ENCODE peak calls at places on chromosomes 5 and 9, in four cellular contexts. E is neuronal stem cell, X is H1, S is mesenchymal stem cell. C is an unnamed sample.

GRCh38 chr5:91024727-91025126 is 358.4 kb downstream of the ARRDC3 start:
- DNase-seq in E (no peak), X (no peak), S (no peak), C (no peak)

GRCh38 chr5:146368137-146368536 is 29.5 kb downstream of the POU4F3 start:
- DNase-seq in E (no peak), X (no peak), S (no peak), C (peak)

GRCh38 chr5:32323741-32324140 is 11.0 kb upstream of the MTMR12 start:
- DNase-seq in E (no peak), X (no peak), S (no peak), C (no peak)

GRCh38 chr9:22044583-22044982 is 35.5 kb upstream of the CDKN2B start:
- DNase-seq in E (no peak), X (no peak), S (peak), C (no peak)

GRCh38 chr5:32319392-32319791 is 6.7 kb upstream of the MTMR12 start:
- DNase-seq in E (no peak), X (no peak), S (no peak), C (no peak)

GRCh38 chr9:77454668-77455067 is 193.5 kb downstream of the GNA14 start:
- DNase-seq in E (no peak), X (no peak), S (no peak), C (no peak)

GRCh38 chr5:1217596-1218206 is 7.5 kb upstream of the SLC6A18 start:
- DNase-seq in E (no peak), X (no peak), S (no peak), C (no peak)

GRCh38 chr5:145863005-145863404 is 9.8 kb downstream of the GRXCR2 start:
- DNase-seq in E (no peak), X (no peak), S (no peak), C (no peak)

GRCh38 chr5:66741394-66741793 is 145.2 kb downstream of the MAST4 start:
- DNase-seq in E (no peak), X (no peak), S (no peak), C (no peak)

GRCh38 chr5:65299841-65300240 is 181.9 kb downstream of the ADAMTS6 start:
- DNase-seq in E (no peak), X (no peak), S (peak), C (no peak)

GRCh38 chr5:107864793-107865192 is 194.1 kb upstream of the EFNA5 start:
- DNase-seq in E (no peak), X (no peak), S (peak), C (no peak)

GRCh38 chr9:120942186-120943001 is 15.8 kb upstream of the TRAF1 start:
- DNase-seq in E (no peak), X (no peak), S (no peak), C (no peak)

GRCh38 chr5:147461915-147462314 is 48.0 kb downstream of the DPYSL3 start:
- DNase-seq in E (no peak), X (no peak), S (peak), C (peak)

GRCh38 chr5:115751176-115751575 is 65.3 kb downstream of the CDO1 start:
- DNase-seq in E (no peak), X (no peak), S (no peak), C (peak)

DNA sequence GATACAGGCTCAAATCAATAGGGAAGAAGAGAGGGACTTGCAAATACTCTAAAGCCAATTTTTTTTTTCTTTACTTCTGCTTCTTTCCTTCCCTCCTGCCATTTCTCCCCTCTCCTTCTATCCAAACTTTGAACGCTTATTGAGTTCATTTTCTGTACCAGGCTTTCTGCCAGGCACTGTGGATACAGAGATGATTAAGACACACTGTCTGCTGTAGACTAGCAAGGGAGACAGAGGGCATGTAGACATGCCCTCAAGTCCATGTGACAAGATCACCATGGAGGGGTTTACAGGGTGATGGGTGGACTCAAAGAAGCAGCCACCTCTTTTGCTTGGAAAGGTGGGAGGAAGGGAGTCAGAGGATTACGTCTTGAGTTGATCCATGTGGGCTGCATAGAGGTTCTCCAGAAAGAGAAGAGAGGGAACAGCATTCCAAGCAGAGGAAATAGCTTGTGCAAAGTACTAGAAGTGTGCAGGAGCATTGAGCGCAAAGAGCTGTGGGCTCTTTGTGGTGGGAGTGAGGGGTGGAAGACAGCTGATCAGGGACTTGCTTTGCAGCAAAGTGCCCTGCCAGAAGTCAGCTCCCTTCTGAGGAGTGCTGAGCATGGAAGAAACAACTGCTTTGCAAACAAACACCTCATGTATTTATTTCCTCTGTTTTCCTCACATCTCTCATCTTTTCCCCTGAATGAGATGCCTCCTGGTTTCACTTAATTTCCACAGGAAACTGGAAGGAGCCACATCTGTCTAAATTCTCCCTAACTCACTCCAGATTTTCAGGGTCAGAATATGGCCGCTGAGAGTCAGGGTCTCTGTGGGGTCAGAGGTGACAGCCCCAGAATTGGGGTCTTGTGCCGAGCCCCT is 64.4 kb upstream of the COL15A1 start:
- DNase-seq in E (no peak), X (no peak), S (no peak), C (no peak)
- H2AFZ ChIP-seq in E (no peak), X (no peak), S (no peak), C (no peak)

GRCh38 chr9:4716163-4716562 is 24.8 kb downstream of the AK3 start:
- DNase-seq in E (no peak), X (no peak), S (no peak), C (no peak)

GRCh38 chr9:4717815-4718214 is 23.2 kb downstream of the AK3 start:
- DNase-seq in E (no peak), X (no peak), S (no peak), C (no peak)

GRCh38 chr9:4714266-4715016 is 26.6 kb downstream of the AK3 start:
- DNase-seq in E (no peak), X (no peak), S (no peak), C (no peak)

GRCh38 chr9:4718911-4719310 is 22.1 kb downstream of the AK3 start:
- DNase-seq in E (no peak), X (no peak), S (no peak), C (no peak)

DNA sequence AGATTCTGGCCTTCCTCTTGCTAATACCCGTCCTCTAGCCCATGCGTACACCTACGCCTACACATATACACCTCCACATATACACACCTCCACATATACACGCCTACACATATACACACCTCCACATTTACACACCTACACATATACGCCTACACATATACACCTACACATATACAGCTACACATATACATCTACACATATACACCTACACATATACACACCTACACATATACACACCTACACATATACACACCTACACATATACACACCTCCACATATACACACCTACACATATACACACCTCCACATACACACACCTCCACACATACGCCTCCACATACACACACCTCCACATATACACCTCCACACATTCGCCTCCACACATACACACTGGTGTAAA is 27.2 kb downstream of the AK3 start:
- DNase-seq in E (no peak), X (no peak), S (no peak), C (no peak)
- H2BK12ac ChIP-seq in E (no peak), X (no peak), S (no peak), C (no peak)

GRCh38 chr9:129139233-129139992 is 28.2 kb downstream of the PTPA start:
- DNase-seq in E (peak), X (peak), S (peak), C (peak)
- H2AFZ ChIP-seq in E (peak), X (no peak), S (no peak), C (peak)

GRCh38 chr5:160165137-160166068 is 46.2 kb upstream of the PWWP2A start:
- DNase-seq in E (peak), X (no peak), S (peak), C (no peak)
- H2BK12ac ChIP-seq in E (no peak), X (peak), S (peak), C (no peak)

GRCh38 chr9:70259512-70259802 is 679 bp downstream of the SMC5 start:
- DNase-seq in E (no peak), X (no peak), S (no peak), C (no peak)
- H2AFZ ChIP-seq in E (peak), X (peak), S (peak), C (peak)

GRCh38 chr5:141003026-141003425 is 36.8 kb downstream of the PCDHAC2 start:
- DNase-seq in E (no peak), X (no peak), S (no peak), C (no peak)
- H2BK12ac ChIP-seq in E (no peak), X (peak), S (no peak), C (peak)

GRCh38 chr5:143195496-143195895 is 208.0 kb downstream of the NR3C1 start:
- DNase-seq in E (no peak), X (no peak), S (no peak), C (no peak)
- H2AFZ ChIP-seq in E (no peak), X (no peak), S (no peak), C (no peak)

GRCh38 chr5:111469293-111469896 is 42.9 kb downstream of the STARD4 start:
- DNase-seq in E (no peak), X (no peak), S (no peak), C (no peak)
- H2BK12ac ChIP-seq in E (no peak), X (no peak), S (no peak), C (no peak)

DNA sequence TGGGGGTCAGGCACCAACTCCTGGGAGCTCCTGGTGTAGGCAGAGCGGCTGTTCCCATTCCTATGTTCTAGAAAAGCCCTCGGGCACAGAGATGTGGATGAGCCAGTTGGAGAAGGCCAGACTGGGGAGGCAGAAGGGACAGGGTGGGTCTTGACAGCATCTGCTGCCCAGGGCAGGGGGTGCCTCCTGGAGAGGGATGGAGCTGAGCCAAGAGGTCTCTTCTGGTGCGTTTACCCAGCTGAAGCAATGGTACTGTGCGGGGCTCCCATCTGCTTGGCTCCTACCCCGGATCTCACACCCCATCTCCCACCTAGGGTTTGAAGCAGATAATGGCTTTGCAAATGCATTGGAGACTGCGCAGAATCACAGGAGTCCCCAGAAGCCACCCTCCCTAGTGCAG is 41.3 kb downstream of the SHB start:
- DNase-seq in E (no peak), X (no peak), S (no peak), C (peak)
- H2AFZ ChIP-seq in E (no peak), X (no peak), S (no peak), C (no peak)

DNA sequence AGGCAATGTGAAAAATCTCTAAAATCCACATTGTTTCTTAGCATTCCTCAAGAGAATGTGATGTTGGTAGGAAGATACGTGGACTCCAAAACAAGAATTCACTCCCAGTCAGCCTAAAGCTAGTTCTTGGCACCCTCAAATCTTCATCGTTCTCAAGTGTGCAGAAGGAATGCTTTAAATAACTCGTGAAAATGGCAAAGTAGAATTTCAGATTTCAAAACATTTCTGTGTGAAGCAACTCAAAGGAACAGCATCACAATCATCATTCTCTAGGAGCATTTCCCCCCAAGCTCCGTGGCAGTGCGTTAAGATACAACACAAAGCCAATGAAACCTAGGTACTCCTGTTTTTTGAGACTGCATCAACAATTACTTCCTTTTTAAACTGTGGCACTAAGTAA is 185.1 kb upstream of the DMAC1 start:
- DNase-seq in E (no peak), X (no peak), S (no peak), C (peak)
- H2BK12ac ChIP-seq in E (no peak), X (no peak), S (no peak), C (no peak)